ENCODE peak calls at places on chromosomes 2 and 18, in ten cellular contexts. B, D, W, A, N, Z, T, Y, G and O are unnamed samples.
A peak's percentile ranks its signal among the peaks of the same experiment; 100 is the strongest.

GRCh38 chr2:216804357-216805350 is 55.2 kb downstream of the TNP1 start:
- DNase-seq in Z (no peak), W (no peak), A (peak; percentile 70), Y (no peak), G (no peak), D (no peak), N (no peak), T (no peak), B (no peak), O (no peak)

GRCh38 chr2:39620067-39620466 is 45.6 kb upstream of the TMEM178A start:
- DNase-seq in B (peak; percentile 56), W (peak; percentile 62), A (no peak), D (no peak), Z (no peak), G (peak; percentile 84), Y (no peak), N (peak; percentile 44), T (peak; percentile 50), O (peak; percentile 34)

GRCh38 chr2:105455488-105455991 is 56.7 kb upstream of the FHL2 start:
- DNase-seq in T (no peak), A (no peak), N (no peak), D (no peak), G (peak; percentile 94), Y (peak; percentile 88), W (peak; percentile 88), Z (no peak), B (peak; percentile 74), O (peak; percentile 97)

GRCh38 chr2:41160439-41160838 is 708.5 kb upstream of the SLC8A1 start:
- DNase-seq in G (no peak), W (no peak), Z (no peak), B (no peak), Y (no peak), D (no peak), N (no peak), T (peak; percentile 17), A (no peak), O (no peak)

GRCh38 chr2:146221826-146222225 is 1623.0 kb upstream of the ACVR2A start:
- DNase-seq in B (no peak), N (no peak), A (no peak), Z (no peak), Y (no peak), D (no peak), T (no peak), G (no peak), W (no peak), O (no peak)

GRCh38 chr18:54734059-54734458 is 94.2 kb upstream of the RAB27B start:
- DNase-seq in A (no peak), G (peak; percentile 87), Z (no peak), T (no peak), N (no peak), B (no peak), D (no peak), Y (peak; percentile 52), W (peak; percentile 36), O (peak; percentile 74)

GRCh38 chr2:2269426-2269825 is 61.6 kb downstream of the MYT1L start:
- DNase-seq in D (no peak), Z (no peak), W (no peak), N (no peak), B (no peak), T (no peak), Y (no peak), G (no peak), A (no peak), O (no peak)

GRCh38 chr2:189297446-189297845 is 117.9 kb upstream of the COL5A2 start:
- DNase-seq in T (no peak), D (no peak), N (no peak), Y (no peak), W (no peak), Z (no peak), G (peak; percentile 18), A (no peak), B (no peak), O (peak; percentile 66)

GRCh38 chr2:241816431-241817121 is 7.6 kb downstream of the NEU4 start:
- DNase-seq in G (no peak), T (no peak), Z (no peak), W (no peak), N (no peak), B (no peak), Y (no peak), D (no peak), A (peak; percentile 56), O (no peak)

GRCh38 chr18:48123324-48123723 is 192.9 kb upstream of the SMAD2 start:
- DNase-seq in B (no peak), N (no peak), T (no peak), G (no peak), Z (no peak), A (no peak), Y (no peak), W (no peak), D (no peak), O (no peak)

GRCh38 chr2:222398446-222398885 is 25.9 kb upstream of the SGPP2 start:
- DNase-seq in G (no peak), B (no peak), D (no peak), Y (no peak), A (no peak), Z (no peak), W (no peak), N (no peak), T (no peak), O (no peak)

GRCh38 chr2:40096360-40096759 is 317.3 kb upstream of the THUMPD2 start:
- DNase-seq in Y (no peak), T (no peak), N (no peak), A (no peak), B (no peak), W (no peak), D (no peak), G (peak; percentile 39), Z (no peak), O (no peak)

GRCh38 chr2:43233218-43234212 is 7.1 kb upstream of the ZFP36L2 start:
- DNase-seq in B (no peak), D (no peak), Z (no peak), W (no peak), Y (no peak), N (no peak), A (no peak), T (no peak), G (no peak), O (no peak)

DNA sequence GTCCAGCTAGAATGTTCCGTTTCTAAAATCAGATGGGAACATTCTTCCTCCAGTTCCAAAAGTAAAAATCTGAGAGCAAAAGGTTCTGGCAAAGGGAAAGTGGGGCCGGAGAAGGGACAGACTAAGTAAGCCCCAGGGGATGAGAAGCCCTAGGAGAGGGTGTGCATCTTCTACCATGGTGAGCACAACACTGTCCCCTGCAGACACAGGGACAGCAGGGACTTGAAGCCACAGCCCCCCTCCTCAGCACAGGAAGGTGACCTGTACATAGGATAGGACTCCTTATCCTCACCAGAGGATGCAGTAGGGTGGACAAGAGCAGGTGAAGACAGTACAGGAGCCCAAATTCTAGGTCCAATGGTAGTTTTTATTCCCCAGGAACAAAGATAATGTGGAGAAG is 12.6 kb upstream of the ATRAID start:
- DNase-seq in B (no peak), N (no peak), G (no peak), D (no peak), W (no peak), Z (no peak), T (no peak), A (no peak), Y (no peak), O (no peak)
- TF ChIP-seq CTCF in B (no peak), N (no peak), G (no peak), D (no peak), W (no peak), Z (no peak), T (no peak), A (no peak), Y (no peak), O (no peak)

DNA sequence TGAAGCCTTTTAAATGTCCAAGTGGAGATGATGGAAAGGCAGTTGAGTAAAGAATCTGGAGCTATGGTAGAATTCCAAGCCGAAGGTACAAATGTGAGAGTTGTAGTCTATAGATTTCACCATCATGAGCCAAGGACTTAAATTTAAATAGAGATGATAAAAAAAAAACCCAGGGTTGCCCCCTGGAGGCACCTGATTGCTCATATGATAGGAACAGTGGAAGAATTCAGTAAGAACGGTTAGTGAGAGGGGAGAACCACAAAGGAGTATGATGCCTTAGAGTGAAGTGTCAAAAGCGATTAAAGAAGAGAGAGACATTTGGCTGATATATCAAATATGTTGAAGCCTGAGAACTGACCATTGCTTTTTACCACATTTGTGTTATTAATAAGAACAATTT is 11.9 kb downstream of the NYAP2 start:
- DNase-seq in D (no peak), A (no peak), Y (no peak), N (no peak), G (no peak), Z (no peak), W (no peak), T (no peak), B (no peak), O (no peak)
- TF ChIP-seq CTCF in D (no peak), A (no peak), Y (no peak), N (no peak), G (peak; percentile 32), Z (no peak), W (no peak), T (no peak), B (no peak), O (no peak)

GRCh38 chr2:82234283-82234682 is 1929.7 kb upstream of the LRRTM1 start:
- DNase-seq in G (no peak), D (no peak), T (no peak), N (no peak), Y (no peak), A (no peak), W (no peak), B (no peak), Z (no peak), O (no peak)
- TF ChIP-seq CTCF in G (no peak), D (no peak), T (no peak), N (no peak), Y (no peak), A (no peak), W (no peak), B (no peak), Z (no peak), O (no peak)

DNA sequence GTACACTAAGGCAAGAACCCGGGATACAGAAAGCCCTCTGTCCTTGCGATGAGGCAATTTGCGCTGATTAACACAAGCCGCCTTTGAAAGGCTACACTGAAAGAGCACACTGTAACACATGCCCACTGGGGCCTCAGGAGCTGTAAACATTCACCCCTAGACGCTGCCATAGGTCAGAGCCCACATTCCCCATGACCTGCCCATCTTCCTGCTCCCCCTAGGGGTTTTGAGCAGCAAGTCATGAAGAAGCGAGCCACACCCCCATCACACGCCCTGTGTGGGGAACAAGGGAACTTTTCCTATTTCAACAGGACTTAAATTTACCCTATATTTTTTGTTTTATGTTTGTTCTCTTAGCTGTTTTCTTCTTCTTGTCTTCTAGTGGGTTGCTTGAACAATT is 47.8 kb upstream of the SLC4A10 start:
- DNase-seq in D (no peak), T (peak; percentile 19), N (peak; percentile 56), Y (no peak), W (no peak), Z (no peak), G (no peak), A (no peak), B (no peak), O (no peak)
- TF ChIP-seq CTCF in D (peak; percentile 64), T (peak; percentile 42), N (peak; percentile 55), Y (peak; percentile 35), W (no peak), Z (peak; percentile 35), G (peak; percentile 42), A (no peak), B (no peak), O (no peak)